ENCODE peak calls at places on chromosomes 7 and 10, in eight cellular contexts. D is activated CD4-positive, alpha-beta memory T cell treated with anti-CD3 and anti-CD28 coated beads for 36 hours; N is putamen; W is CD8-positive, alpha-beta memory T cell; A is osteocyte; H is GM23338; R is NCI-H2081; P is activated CD8-positive, alpha-beta memory T cell treated with anti-CD3 and anti-CD28 coated beads for 24 hours. T is an unnamed sample.

GRCh38 chr7:116792813-116793212 is 69.6 kb upstream of the CAPZA2 start:
- DNase-seq in D (no peak), N (no peak), W (no peak), A (no peak), H (peak), R (no peak), P (no peak), T (no peak)

GRCh38 chr10:121525276-121526039 is 72.8 kb downstream of the FGFR2 start:
- DNase-seq in D (no peak), N (no peak), W (no peak), A (no peak), H (no peak), R (no peak), P (no peak), T (peak)

GRCh38 chr10:101397140-101397539 is 43.2 kb downstream of the BTRC start:
- DNase-seq in D (peak), N (no peak), W (no peak), A (no peak), H (peak), R (peak), P (no peak), T (peak)

GRCh38 chr10:114372179-114372578 is 32.1 kb downstream of the AFAP1L2 start:
- DNase-seq in D (no peak), N (no peak), W (no peak), A (no peak), H (no peak), R (no peak), P (no peak), T (no peak)

GRCh38 chr7:140292438-140292837 is 105.9 kb downstream of the SLC37A3 start:
- DNase-seq in D (no peak), N (no peak), W (no peak), A (no peak), H (no peak), R (no peak), P (no peak), T (no peak)

GRCh38 chr7:155357573-155358041 is 59.9 kb downstream of the INSIG1 start:
- DNase-seq in D (no peak), N (no peak), W (no peak), A (no peak), H (no peak), R (no peak), P (no peak), T (no peak)

GRCh38 chr10:11913184-11913641 is 90.1 kb downstream of the PROSER2 start:
- DNase-seq in D (no peak), N (no peak), W (no peak), A (no peak), H (peak), R (no peak), P (no peak), T (no peak)

GRCh38 chr7:64562621-64563275 is at the start of gene ZNF680:
- DNase-seq in D (peak), N (peak), W (peak), A (peak), H (peak), R (peak), P (peak), T (peak)

GRCh38 chr7:159147687-159148086 is 3.0 kb upstream of the VIPR2 start:
- DNase-seq in D (no peak), N (no peak), W (no peak), A (no peak), H (peak), R (no peak), P (no peak), T (no peak)

GRCh38 chr10:11411926-11412545 is 199.4 kb downstream of the USP6NL start:
- DNase-seq in D (no peak), N (no peak), W (no peak), A (no peak), H (peak), R (no peak), P (no peak), T (no peak)

GRCh38 chr7:130152270-130153141 is 52.7 kb downstream of the TMEM209 start:
- DNase-seq in D (peak), N (no peak), W (peak), A (peak), H (no peak), R (no peak), P (no peak), T (peak)

GRCh38 chr7:129774359-129774758 is 162.8 kb downstream of the NRF1 start:
- DNase-seq in D (no peak), N (no peak), W (no peak), A (no peak), H (peak), R (no peak), P (no peak), T (peak)

GRCh38 chr10:102596506-102596971 is 47.7 kb upstream of the TRIM8 start:
- DNase-seq in D (peak), N (no peak), W (no peak), A (no peak), H (peak), R (peak), P (no peak), T (peak)

GRCh38 chr7:101126651-101127459 is at the start of gene SERPINE1:
- DNase-seq in D (peak), N (no peak), W (peak), A (peak), H (peak), R (no peak), P (peak), T (peak)

GRCh38 chr7:140390466-140391190 is 7.7 kb downstream of the SLC37A3 start:
- DNase-seq in D (peak), N (no peak), W (no peak), A (no peak), H (peak), R (no peak), P (no peak), T (no peak)

GRCh38 chr10:103040424-103040823 is 122.3 kb downstream of the CNNM2 start:
- DNase-seq in D (no peak), N (no peak), W (no peak), A (no peak), H (no peak), R (no peak), P (no peak), T (no peak)

GRCh38 chr7:120997902-120998301 is 9.4 kb downstream of the CPED1 start:
- DNase-seq in D (no peak), N (peak), W (no peak), A (no peak), H (no peak), R (no peak), P (no peak), T (no peak)

GRCh38 chr7:2173184-2173827 is 59.4 kb downstream of the MAD1L1 start:
- DNase-seq in D (no peak), N (no peak), W (no peak), A (no peak), H (no peak), R (no peak), P (no peak), T (no peak)

GRCh38 chr7:106895246-106895864 is 30.3 kb downstream of the PIK3CG start:
- DNase-seq in D (peak), N (no peak), W (no peak), A (no peak), H (no peak), R (no peak), P (no peak), T (no peak)

GRCh38 chr7:553637-554111 is 34.0 kb upstream of the PDGFA start:
- DNase-seq in D (no peak), N (no peak), W (no peak), A (no peak), H (no peak), R (no peak), P (no peak), T (no peak)

GRCh38 chr7:111172573-111172972 is 81.6 kb downstream of the LRRN3 start:
- DNase-seq in D (no peak), N (no peak), W (no peak), A (no peak), H (no peak), R (no peak), P (no peak), T (no peak)

GRCh38 chr10:80529604-80530003 is 8.1 kb upstream of the SH2D4B start:
- DNase-seq in D (peak), N (no peak), W (no peak), A (no peak), H (no peak), R (no peak), P (peak), T (peak)

GRCh38 chr10:120456626-120457430 is at the start of gene PLPP4:
- DNase-seq in D (no peak), N (peak), W (no peak), A (peak), H (peak), R (peak), P (no peak), T (peak)

GRCh38 chr10:62071846-62072281 is 170.4 kb downstream of the ARID5B start:
- DNase-seq in D (peak), N (no peak), W (no peak), A (no peak), H (no peak), R (no peak), P (no peak), T (no peak)

GRCh38 chr7:121298831-121299239 is 30.0 kb upstream of the WNT16 start:
- DNase-seq in D (no peak), N (no peak), W (no peak), A (no peak), H (no peak), R (no peak), P (no peak), T (no peak)

GRCh38 chr7:141369422-141369821 is 181.8 kb upstream of the AGK start:
- DNase-seq in D (no peak), N (no peak), W (no peak), A (no peak), H (no peak), R (no peak), P (no peak), T (no peak)

GRCh38 chr10:43803816-43804215 is 155.1 kb upstream of the ZNF32 start:
- DNase-seq in D (no peak), N (no peak), W (no peak), A (no peak), H (peak), R (no peak), P (no peak), T (no peak)

GRCh38 chr10:133116455-133116854 is 28.7 kb downstream of the ADGRA1 start:
- DNase-seq in D (no peak), N (no peak), W (no peak), A (no peak), H (no peak), R (no peak), P (no peak), T (no peak)

GRCh38 chr7:34016876-34017275 is 111.5 kb downstream of the BMPER start:
- DNase-seq in D (no peak), N (no peak), W (no peak), A (no peak), H (no peak), R (no peak), P (no peak), T (no peak)

GRCh38 chr7:1693991-1694524 is 24.0 kb downstream of the ELFN1 start:
- DNase-seq in D (no peak), N (peak), W (no peak), A (no peak), H (peak), R (peak), P (peak), T (peak)

GRCh38 chr10:116692225-116692624 is 50.1 kb downstream of the HSPA12A start:
- DNase-seq in D (no peak), N (no peak), W (no peak), A (no peak), H (no peak), R (no peak), P (no peak), T (no peak)

GRCh38 chr10:131251146-131251541 is 60.4 kb downstream of the TCERG1L start:
- DNase-seq in D (no peak), N (no peak), W (no peak), A (no peak), H (no peak), R (no peak), P (no peak), T (peak)

GRCh38 chr7:87359366-87359765 is 13.9 kb downstream of the CROT start:
- DNase-seq in D (no peak), N (peak), W (no peak), A (no peak), H (no peak), R (no peak), P (no peak), T (no peak)

GRCh38 chr10:119022846-119023552 is 6.5 kb upstream of the NANOS1 start:
- DNase-seq in D (no peak), N (no peak), W (no peak), A (peak), H (peak), R (no peak), P (peak), T (peak)

GRCh38 chr10:65911431-65911830 is 1014.4 kb upstream of the LRRTM3 start:
- DNase-seq in D (no peak), N (no peak), W (no peak), A (no peak), H (no peak), R (no peak), P (no peak), T (no peak)

GRCh38 chr7:30921951-30922401 is 10.3 kb downstream of the AQP1 start:
- DNase-seq in D (peak), N (no peak), W (no peak), A (no peak), H (no peak), R (no peak), P (no peak), T (peak)

GRCh38 chr10:129678186-129678585 is 211.1 kb downstream of the MGMT start:
- DNase-seq in D (no peak), N (no peak), W (no peak), A (no peak), H (no peak), R (no peak), P (no peak), T (no peak)